ENCODE peak calls at places on chromosomes 2 and 18, in five cellular contexts. B is tibial artery; X is Karpas-422; D is CD4-positive, alpha-beta memory T cell; P is cardiac muscle cell. C is an unnamed sample.
A peak's percentile ranks its signal among the peaks of the same experiment; 100 is the strongest.

GRCh38 chr2:218465987-218466633 is 47.2 kb downstream of the VIL1 start:
- DNase-seq in B (no peak), X (peak; percentile 63), D (peak; percentile 15), P (peak; percentile 56), C (no peak)

GRCh38 chr2:203740741-203741363 is 34.4 kb downstream of the CD28 start:
- DNase-seq in B (no peak), X (no peak), D (peak; percentile 85), P (no peak), C (no peak)

GRCh38 chr2:225223301-225223700 is 176.2 kb upstream of the NYAP2 start:
- DNase-seq in B (no peak), X (no peak), D (no peak), P (no peak), C (no peak)

GRCh38 chr2:38037325-38037724 is 38.6 kb downstream of the CYP1B1 start:
- DNase-seq in B (no peak), X (no peak), D (no peak), P (peak; percentile 46), C (no peak)

GRCh38 chr2:44708646-44709000 is 232.9 kb upstream of the SIX3 start:
- DNase-seq in B (no peak), X (no peak), D (no peak), P (no peak), C (no peak)

GRCh38 chr18:14943967-14944636 is 196.1 kb downstream of the ANKRD30B start:
- DNase-seq in B (no peak), X (no peak), D (no peak), P (no peak), C (no peak)

GRCh38 chr2:85015653-85016360 is 44.8 kb downstream of the KCMF1 start:
- DNase-seq in B (no peak), X (no peak), D (no peak), P (peak; percentile 50), C (no peak)

GRCh38 chr2:170733821-170734600 is 18.9 kb downstream of the SP5 start:
- DNase-seq in B (no peak), X (no peak), D (no peak), P (no peak), C (no peak)

GRCh38 chr2:202034249-202035088 is 814 bp downstream of the FZD7 start:
- DNase-seq in B (peak; percentile 27), X (no peak), D (peak; percentile 27), P (peak; percentile 50), C (peak; percentile 33)

GRCh38 chr2:221529943-221530652 is 42.0 kb downstream of the EPHA4 start:
- DNase-seq in B (no peak), X (no peak), D (peak; percentile 26), P (peak; percentile 39), C (no peak)

GRCh38 chr2:47208852-47209606 is 53.9 kb upstream of the STPG4 start:
- DNase-seq in B (no peak), X (no peak), D (no peak), P (peak; percentile 79), C (no peak)

GRCh38 chr18:23158884-23159820 is 23.9 kb downstream of the CABLES1 start:
- DNase-seq in B (no peak), X (no peak), D (no peak), P (no peak), C (no peak)

GRCh38 chr2:80311304-80311703 is 6.8 kb upstream of the LRRTM1 start:
- DNase-seq in B (no peak), X (no peak), D (no peak), P (no peak), C (no peak)

GRCh38 chr18:45355944-45356520 is 259.2 kb upstream of the SLC14A2 start:
- DNase-seq in B (no peak), X (peak; percentile 65), D (no peak), P (peak; percentile 3), C (no peak)

GRCh38 chr2:236125541-236125940 is 42.6 kb downstream of the GBX2 start:
- DNase-seq in B (no peak), X (no peak), D (no peak), P (no peak), C (no peak)

GRCh38 chr2:85680707-85681353 is 12.8 kb upstream of the SFTPB start:
- DNase-seq in B (no peak), X (no peak), D (no peak), P (no peak), C (no peak)

GRCh38 chr2:9382604-9383235 is 40.6 kb downstream of the ITGB1BP1 start:
- DNase-seq in B (no peak), X (no peak), D (no peak), P (no peak), C (no peak)

GRCh38 chr18:77366725-77367641 is 117.3 kb downstream of the GALR1 start:
- DNase-seq in B (no peak), X (no peak), D (no peak), P (peak; percentile 2), C (peak; percentile 64)

GRCh38 chr2:42663106-42663755 is 94.8 kb downstream of the MTA3 start:
- DNase-seq in B (peak; percentile 54), X (peak; percentile 91), D (peak; percentile 56), P (peak; percentile 86), C (peak; percentile 52)
- H3K36me3 ChIP-seq in B (no peaks in the 10 kb centered on the region), X (peaks cover 37% of the 10 kb centered on the region), D (no peaks in the 10 kb centered on the region), P (peaks cover 8% of the 10 kb centered on the region), C (no peaks in the 10 kb centered on the region)

GRCh38 chr18:9740076-9740475 is 32.0 kb downstream of the RAB31 start:
- DNase-seq in B (no peak), X (no peak), D (no peak), P (no peak), C (no peak)

GRCh38 chr18:9736942-9737813 is 29.1 kb downstream of the RAB31 start:
- DNase-seq in B (no peak), X (no peak), D (no peak), P (no peak), C (no peak)

GRCh38 chr18:9739516-9739915 is 31.4 kb downstream of the RAB31 start:
- DNase-seq in B (no peak), X (peak; percentile 35), D (no peak), P (no peak), C (no peak)

GRCh38 chr18:9737814-9738160 is 29.7 kb downstream of the RAB31 start:
- DNase-seq in B (no peak), X (peak; percentile 24), D (no peak), P (no peak), C (no peak)

GRCh38 chr18:9738266-9738969 is 30.3 kb downstream of the RAB31 start:
- DNase-seq in B (no peak), X (peak; percentile 26), D (no peak), P (no peak), C (no peak)
- H3K4me3 ChIP-seq in B (no peak overlapping the region), X (no peak overlapping the region), D (no peak overlapping the region), P (no peak overlapping the region), C (no peak overlapping the region)

GRCh38 chr2:69466728-69467127 is 29.5 kb upstream of the NFU1 start:
- DNase-seq in B (no peak), X (no peak), D (no peak), P (peak; percentile 9), C (no peak)

GRCh38 chr2:69469375-69469774 is 32.1 kb upstream of the NFU1 start:
- DNase-seq in B (no peak), X (no peak), D (no peak), P (no peak), C (no peak)

GRCh38 chr2:69469784-69470183 is 32.5 kb upstream of the NFU1 start:
- DNase-seq in B (no peak), X (no peak), D (no peak), P (no peak), C (no peak)

GRCh38 chr2:69474688-69475087 is 37.5 kb upstream of the NFU1 start:
- DNase-seq in B (no peak), X (no peak), D (no peak), P (no peak), C (no peak)

DNA sequence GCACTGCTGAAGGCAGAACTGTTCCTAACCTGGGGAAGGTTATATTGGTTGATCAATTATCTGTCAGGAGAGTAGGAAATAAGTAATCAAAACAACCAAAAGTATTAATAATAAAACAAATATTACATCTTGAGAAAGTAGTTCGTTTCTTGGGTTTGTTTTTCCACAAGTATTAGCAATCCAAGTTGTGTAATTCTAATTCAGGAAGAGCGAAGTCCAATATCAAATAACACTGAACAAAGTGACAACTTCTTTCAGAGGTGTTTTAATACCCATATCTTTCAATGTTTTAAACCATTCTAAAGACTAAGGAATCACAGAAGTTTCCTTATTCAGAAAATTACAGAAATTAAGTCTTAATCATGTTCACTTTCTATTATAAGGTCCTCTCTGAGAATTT is 34.6 kb upstream of the NFU1 start:
- DNase-seq in B (no peak), X (no peak), D (no peak), P (no peak), C (no peak)
- H3K36me3 ChIP-seq in B (no peaks in the 10 kb centered on the region), X (no peaks in the 10 kb centered on the region), D (peaks cover 5% of the 10 kb centered on the region), P (peaks cover 22% of the 10 kb centered on the region), C (no peaks in the 10 kb centered on the region)

GRCh38 chr2:215430528-215431187 is 5.2 kb downstream of the FN1 start:
- DNase-seq in B (no peak), X (no peak), D (no peak), P (peak; percentile 81), C (no peak)

GRCh38 chr2:215431290-215431689 is 4.6 kb downstream of the FN1 start:
- DNase-seq in B (no peak), X (no peak), D (no peak), P (peak; percentile 47), C (no peak)

GRCh38 chr2:215427585-215427984 is 8.3 kb downstream of the FN1 start:
- DNase-seq in B (no peak), X (no peak), D (no peak), P (peak; percentile 37), C (no peak)

GRCh38 chr2:215428060-215428910 is 7.6 kb downstream of the FN1 start:
- DNase-seq in B (no peak), X (no peak), D (no peak), P (peak; percentile 63), C (no peak)

DNA sequence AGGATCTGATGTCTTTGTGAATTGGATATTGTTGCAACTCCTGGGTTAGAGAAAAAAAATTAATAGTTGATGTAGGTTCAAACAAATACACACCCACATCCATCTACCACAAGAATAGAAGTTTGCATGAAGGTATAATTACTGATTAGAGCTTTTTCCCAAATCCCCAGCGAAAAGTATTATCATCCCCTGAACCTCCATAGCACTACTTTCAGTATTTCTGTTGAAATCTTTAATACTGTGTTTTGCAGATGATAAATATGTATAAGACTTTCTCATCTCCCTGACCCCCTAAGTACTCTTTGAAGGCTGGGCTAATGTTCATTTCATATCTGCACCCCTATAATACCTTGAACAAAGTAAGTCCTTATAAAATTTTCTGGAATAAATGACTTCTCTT is 6.4 kb downstream of the FN1 start:
- DNase-seq in B (no peak), X (no peak), D (no peak), P (peak; percentile 48), C (no peak)
- H3K4me3 ChIP-seq in B (no peak overlapping the region), X (no peak overlapping the region), D (no peak overlapping the region), P (no peak overlapping the region), C (no peak overlapping the region)

GRCh38 chr2:74204436-74204835 is 6.0 kb downstream of the MTHFD2 start:
- DNase-seq in B (no peak), X (no peak), D (no peak), P (no peak), C (no peak)
- H3K36me3 ChIP-seq in B (peaks cover 29% of the 10 kb centered on the region), X (peaks cover 82% of the 10 kb centered on the region), D (peaks cover 5% of the 10 kb centered on the region), P (peaks cover under 1% of the 10 kb centered on the region), C (peaks cover 7% of the 10 kb centered on the region)

DNA sequence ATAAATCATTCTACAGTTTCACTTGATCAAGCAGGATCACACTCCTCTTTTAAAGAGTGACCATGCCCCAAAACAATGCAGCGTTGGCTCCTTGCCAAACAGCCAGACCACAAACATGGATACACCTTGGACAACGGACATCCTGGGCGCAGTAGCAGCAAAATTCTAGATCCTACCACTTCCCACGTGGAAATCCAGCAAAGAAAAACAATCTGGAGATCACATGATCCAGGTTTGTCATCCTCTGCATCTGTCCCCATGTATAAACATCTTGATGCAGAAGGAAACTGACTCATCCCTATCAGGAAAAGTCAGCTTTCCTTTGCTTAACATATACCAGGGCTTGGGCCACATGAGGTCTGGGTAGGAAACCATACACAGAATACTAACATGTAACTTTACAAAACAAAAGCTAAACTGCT is 53.1 kb downstream of the ZNF521 start:
- DNase-seq in B (no peak), X (no peak), D (no peak), P (peak; percentile 82), C (no peak)
- H3K4me3 ChIP-seq in B (no peak overlapping the region), X (no peak overlapping the region), D (no peak overlapping the region), P (no peak overlapping the region), C (no peak overlapping the region)